ENCODE peak calls at places on chromosome 22, in nine cellular contexts. Y is Calu3; N is DMS53; V is cardiac muscle cell; A is H54; E is stimulated activated CD8-positive, alpha-beta memory T cell treated with anti-CD3 and anti-CD28 coated beads, Interleukin-15, amount 100 ng/mL, for 4 hours; B is non-pigmented ciliary epithelial cell; H is small intestine; D is foreskin melanocyte. X is an unnamed sample.

GRCh38 chr22:47202819-47203553 is 440.5 kb downstream of the TBC1D22A start:
- DNase-seq in Y (no peak), N (no peak), V (no peak), A (no peak), E (no peak), B (no peak), H (no peak), D (no peak), X (no peak)

GRCh38 chr22:43276311-43276710 is 66.9 kb downstream of the SCUBE1 start:
- DNase-seq in Y (no peak), N (no peak), V (no peak), A (no peak), E (no peak), B (no peak), H (no peak), D (no peak), X (no peak)

GRCh38 chr22:49747130-49747529 is 80.5 kb downstream of the BRD1 start:
- DNase-seq in Y (no peak), N (no peak), V (no peak), A (no peak), E (no peak), B (no peak), H (no peak), D (no peak), X (no peak)

GRCh38 chr22:32202539-32203180 is 2.2 kb downstream of the RFPL2 start:
- DNase-seq in Y (peak), N (peak), V (peak), A (peak), E (no peak), B (no peak), H (peak), D (peak), X (peak)

GRCh38 chr22:19756288-19757128 is 4.1 kb upstream of the TBX1 start:
- DNase-seq in Y (peak), N (peak), V (peak), A (no peak), E (peak), B (no peak), H (peak), D (no peak), X (no peak)

GRCh38 chr22:26367402-26368245 is 61.4 kb upstream of the ASPHD2 start:
- DNase-seq in Y (peak), N (peak), V (peak), A (peak), E (no peak), B (no peak), H (peak), D (peak), X (no peak)

GRCh38 chr22:39656495-39657490 is 86.2 kb downstream of the CACNA1I start:
- DNase-seq in Y (no peak), N (no peak), V (no peak), A (no peak), E (no peak), B (no peak), H (no peak), D (no peak), X (no peak)

GRCh38 chr22:32584650-32585049 is 110.0 kb downstream of the FBXO7 start:
- DNase-seq in Y (no peak), N (no peak), V (no peak), A (no peak), E (no peak), B (no peak), H (no peak), D (peak), X (no peak)

GRCh38 chr22:42805998-42806481 is 51.0 kb downstream of the ARFGAP3 start:
- DNase-seq in Y (no peak), N (peak), V (no peak), A (peak), E (no peak), B (no peak), H (no peak), D (no peak), X (no peak)

X was measured in DMS 273 treated with DMSO at 0.1 percent for 48 hours.